ENCODE peak calls at places on chromosome 10, in five cellular contexts. One of them, this sample, is unnamed.

GRCh38 chr10:100837300-100837699 is 75.5 kb upstream of the SLF2 start:
- DNase-seq in GM12878: no peak
- DNase-seq in HCT116: no peak
- DNase-seq in K562: no peak
- DNase-seq in H1: no peak
- DNase-seq in this sample: no peak

GRCh38 chr10:75247797-75248196 is 12.0 kb upstream of the COMTD1 start:
- DNase-seq in H1: no peak
- DNase-seq in K562: no peak
- DNase-seq in GM12878: no peak
- DNase-seq in HCT116: no peak
- DNase-seq in this sample: no peak

GRCh38 chr10:99754670-99755069 is 22.6 kb downstream of the CUTC start:
- DNase-seq in H1: no peak
- DNase-seq in HCT116: no peak
- DNase-seq in K562: no peak
- DNase-seq in GM12878: no peak
- DNase-seq in this sample: no peak

GRCh38 chr10:110632591-110633215 is 11.4 kb upstream of the RBM20 start:
- DNase-seq in H1: no peak
- DNase-seq in HCT116: no peak
- DNase-seq in K562: no peak
- DNase-seq in GM12878: no peak
- DNase-seq in this sample: no peak

GRCh38 chr10:58994226-58995057 is 182.0 kb upstream of the PHYHIPL start:
- DNase-seq in H1: no peak
- DNase-seq in HCT116: no peak
- DNase-seq in GM12878: no peak
- DNase-seq in K562: no peak
- DNase-seq in this sample: no peak

GRCh38 chr10:24128066-24128751 is 80.7 kb upstream of the KIAA1217 start:
- DNase-seq in K562: no peak
- DNase-seq in H1: no peak
- DNase-seq in HCT116: no peak
- DNase-seq in GM12878: no peak
- DNase-seq in this sample: no peak

GRCh38 chr10:115001506-115002381 is 63.7 kb downstream of the TRUB1 start:
- DNase-seq in HCT116: no peak
- DNase-seq in GM12878: peak
- DNase-seq in K562: no peak
- DNase-seq in H1: no peak
- DNase-seq in this sample: no peak

GRCh38 chr10:97828721-97829120 is 20.9 kb upstream of the GOLGA7B start:
- DNase-seq in GM12878: no peak
- DNase-seq in HCT116: no peak
- DNase-seq in H1: no peak
- DNase-seq in K562: no peak
- DNase-seq in this sample: peak

GRCh38 chr10:108204528-108205313 is 1040.2 kb upstream of the SORCS1 start:
- DNase-seq in K562: peak
- DNase-seq in HCT116: no peak
- DNase-seq in GM12878: peak
- DNase-seq in H1: peak
- DNase-seq in this sample: peak

GRCh38 chr10:9745158-9745557 is 1272.5 kb upstream of the CELF2 start:
- DNase-seq in HCT116: no peak
- DNase-seq in GM12878: no peak
- DNase-seq in K562: no peak
- DNase-seq in H1: no peak
- DNase-seq in this sample: no peak

DNA sequence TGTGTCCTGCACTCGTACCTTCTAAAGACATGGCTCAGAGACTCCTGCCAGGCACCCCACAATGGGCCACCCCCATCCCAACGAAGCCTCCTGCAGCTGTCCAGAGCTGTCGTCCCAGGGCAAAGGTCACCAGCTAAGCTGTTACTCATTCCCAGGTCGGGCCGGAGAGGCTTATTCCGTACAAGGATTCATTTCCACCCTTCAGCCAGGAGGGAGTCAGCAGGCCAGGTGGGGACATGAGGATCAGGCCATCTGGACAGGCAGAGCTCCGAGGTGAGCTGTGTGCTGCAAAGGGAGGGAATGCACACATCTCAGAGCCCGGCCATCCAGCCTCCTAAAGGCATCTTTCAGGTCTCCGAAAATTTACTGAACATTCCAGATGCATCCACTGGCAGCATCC is 63.9 kb upstream of the NANOS1 start:
- DNase-seq in GM12878: no peak
- DNase-seq in H1: no peak
- DNase-seq in HCT116: no peak
- DNase-seq in K562: no peak
- DNase-seq in this sample: no peak
- TF ChIP-seq JUND in GM12878: no peak
- TF ChIP-seq JUND in H1: no peak
- TF ChIP-seq JUND in HCT116: no peak
- TF ChIP-seq JUND in K562: no peak
- TF ChIP-seq JUND in this sample: no peak

DNA sequence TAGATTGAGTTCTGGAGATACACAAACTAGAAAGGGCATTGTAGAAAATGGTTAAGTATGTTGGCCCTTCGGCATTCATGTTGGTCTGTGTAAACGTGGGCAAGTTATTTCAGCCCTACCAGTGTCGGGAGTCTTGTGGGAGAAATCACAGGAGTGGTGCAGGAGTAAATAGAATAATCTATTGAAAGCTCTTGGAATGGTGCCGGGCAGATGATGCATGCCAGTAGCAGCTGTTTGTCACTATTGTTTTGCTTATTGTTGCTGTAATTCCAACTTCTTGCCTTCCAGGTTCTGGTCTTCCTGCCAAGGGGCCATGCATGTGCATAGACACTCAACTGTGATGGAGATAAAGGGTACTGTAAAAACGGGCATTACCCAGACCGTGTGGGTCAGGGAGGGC is 259.4 kb downstream of the CAMK1D start:
- DNase-seq in HCT116: no peak
- DNase-seq in K562: no peak
- DNase-seq in GM12878: no peak
- DNase-seq in H1: no peak
- DNase-seq in this sample: no peak
- TF ChIP-seq JUND in HCT116: no peak
- TF ChIP-seq JUND in K562: no peak
- TF ChIP-seq JUND in GM12878: no peak
- TF ChIP-seq JUND in H1: no peak
- TF ChIP-seq JUND in this sample: no peak

GRCh38 chr10:63166742-63167258 is 33.7 kb downstream of the NRBF2 start:
- DNase-seq in K562: peak
- DNase-seq in H1: no peak
- DNase-seq in GM12878: peak
- DNase-seq in HCT116: peak
- DNase-seq in this sample: peak
- TF ChIP-seq JUND in K562: no peak
- TF ChIP-seq JUND in H1: no peak
- TF ChIP-seq JUND in GM12878: no peak
- TF ChIP-seq JUND in HCT116: no peak
- TF ChIP-seq JUND in this sample: no peak

DNA sequence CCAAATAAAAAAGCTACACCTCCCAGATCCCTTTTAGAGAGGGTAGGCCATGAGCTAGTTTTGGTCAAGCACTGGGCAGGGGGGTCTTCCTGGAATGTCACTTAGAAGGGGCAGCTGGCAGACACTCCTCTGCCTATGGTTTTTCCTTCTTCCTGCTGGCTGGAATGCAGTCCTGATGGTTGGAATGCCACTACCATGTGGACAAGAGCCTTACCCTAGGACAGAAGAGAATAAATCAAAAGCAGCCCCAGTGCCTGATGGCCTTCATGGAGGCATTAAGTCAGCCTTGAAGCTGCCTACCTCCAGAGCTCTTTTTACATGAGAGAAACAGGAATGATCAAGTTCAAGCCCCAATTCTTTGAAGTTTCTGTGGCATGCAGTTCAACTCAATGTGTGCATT is 43.5 kb upstream of the SORBS1 start:
- DNase-seq in H1: no peak
- DNase-seq in K562: no peak
- DNase-seq in HCT116: no peak
- DNase-seq in GM12878: no peak
- DNase-seq in this sample: no peak
- TF ChIP-seq JUND in H1: no peak
- TF ChIP-seq JUND in K562: no peak
- TF ChIP-seq JUND in HCT116: no peak
- TF ChIP-seq JUND in GM12878: no peak
- TF ChIP-seq JUND in this sample: no peak

This sample was measured in T47D.